ENCODE peak calls at places on chromosomes 5 and 9, in eight cellular contexts. O is neural crest cell, X is fibroblast of pulmonary artery, D is cardiac fibroblast, J is fibroblast of lung, A is bronchial epithelial cell, N is HFF-Myc, R is left ventricle myocardium inferior. H is an unnamed sample.

GRCh38 chr5:82521431-82522051 is 243.4 kb upstream of the RPS23 start:
- DNase-seq in N (no peak), D (no peak), O (no peak), R (no peak), A (no peak), X (no peak), J (peak), H (no peak)

GRCh38 chr9:74770508-74771261 is 117.0 kb downstream of the TRPM6 start:
- DNase-seq in D (peak), J (no peak), X (peak), R (no peak), N (no peak), O (peak), A (no peak), H (peak)

GRCh38 chr5:152505442-152506042 is 100.5 kb upstream of the NMUR2 start:
- DNase-seq in A (peak), J (peak), X (peak), N (peak), R (peak), O (peak), D (peak), H (peak)

GRCh38 chr9:79623799-79624721 is 52.3 kb downstream of the TLE4 start:
- DNase-seq in J (no peak), R (peak), D (peak), N (no peak), A (peak), X (peak), O (no peak), H (no peak)

GRCh38 chr9:71628247-71628646 is 140.1 kb downstream of the CEMIP2 start:
- DNase-seq in R (no peak), J (no peak), D (peak), N (no peak), X (peak), O (no peak), A (no peak), H (no peak)

GRCh38 chr9:113875917-113876805 is at the start of gene ZNF618:
- DNase-seq in R (peak), X (no peak), O (peak), N (no peak), J (no peak), D (peak), A (no peak), H (peak)

GRCh38 chr9:124256517-124257069 is 1.2 kb upstream of the NEK6 start:
- DNase-seq in N (no peak), D (peak), A (peak), J (peak), O (no peak), X (peak), R (no peak), H (no peak)

GRCh38 chr5:80662108-80662507 is 7.3 kb upstream of the DHFR start:
- DNase-seq in X (no peak), R (no peak), A (peak), N (no peak), J (no peak), O (no peak), D (peak), H (no peak)

GRCh38 chr5:179377421-179378115 is 32.3 kb upstream of the ADAMTS2 start:
- DNase-seq in A (no peak), N (no peak), X (no peak), R (no peak), J (no peak), D (no peak), O (no peak), H (no peak)

GRCh38 chr5:63121471-63121870 is 542.9 kb downstream of the LRRC70 start:
- DNase-seq in N (no peak), J (peak), D (no peak), O (no peak), A (no peak), X (no peak), R (no peak), H (no peak)

GRCh38 chr5:92678576-92679105 is 902.4 kb downstream of the NR2F1-AS1 start:
- DNase-seq in A (peak), N (no peak), X (peak), O (no peak), R (no peak), J (no peak), D (peak), H (no peak)

GRCh38 chr9:101312661-101313060 is 72.1 kb downstream of the BAAT start:
- DNase-seq in J (no peak), N (no peak), D (no peak), X (no peak), A (peak), O (no peak), R (no peak), H (no peak)

GRCh38 chr5:55234171-55234700 is 828 bp upstream of the CCNO start:
- DNase-seq in D (peak), N (no peak), O (peak), J (peak), A (peak), X (no peak), R (peak), H (peak)

GRCh38 chr5:505946-506555 is 18.2 kb downstream of the SLC9A3 start:
- DNase-seq in R (no peak), N (no peak), O (no peak), X (no peak), J (no peak), D (no peak), A (no peak), H (no peak)

GRCh38 chr9:136700959-136701664 is 11.3 kb upstream of the DIPK1B start:
- DNase-seq in J (no peak), X (no peak), N (no peak), D (no peak), R (no peak), O (no peak), A (no peak), H (no peak)

GRCh38 chr9:137967280-137967943 is 89.8 kb downstream of the CACNA1B start:
- DNase-seq in R (no peak), O (no peak), X (no peak), N (no peak), D (no peak), J (no peak), A (no peak), H (no peak)

GRCh38 chr9:138104251-138105122 is 226.9 kb downstream of the CACNA1B start:
- DNase-seq in D (no peak), A (no peak), O (no peak), J (no peak), X (no peak), R (no peak), N (no peak), H (no peak)

GRCh38 chr9:893843-894420 is 52.4 kb downstream of the DMRT1 start:
- DNase-seq in A (peak), J (peak), D (peak), N (peak), O (peak), X (peak), R (no peak), H (peak)

GRCh38 chr5:16037121-16037520 is 142.5 kb downstream of the MARCHF11 start:
- DNase-seq in O (no peak), X (no peak), N (no peak), R (no peak), J (no peak), D (no peak), A (no peak), H (no peak)

GRCh38 chr9:31677415-31677814 is 707.0 kb upstream of the ACO1 start:
- DNase-seq in J (no peak), X (no peak), O (no peak), R (no peak), A (peak), N (no peak), D (no peak), H (no peak)

GRCh38 chr9:79490657-79491250 is 81.0 kb upstream of the TLE4 start:
- DNase-seq in J (no peak), D (no peak), A (no peak), O (no peak), N (no peak), R (no peak), X (no peak), H (no peak)

GRCh38 chr9:35763181-35763580 is 9.1 kb upstream of the MSMP start:
- DNase-seq in O (no peak), A (no peak), J (no peak), X (no peak), N (no peak), D (no peak), R (no peak), H (no peak)

GRCh38 chr5:96661101-96661840 is 905 bp upstream of the CAST start:
- DNase-seq in R (no peak), D (peak), J (peak), X (peak), O (peak), N (no peak), A (peak), H (peak)

GRCh38 chr9:14173730-14174129 is 140.2 kb downstream of the NFIB start:
- DNase-seq in D (no peak), J (no peak), O (no peak), R (no peak), A (no peak), N (no peak), X (no peak), H (no peak)

GRCh38 chr9:16540996-16541668 is 329.3 kb downstream of the BNC2 start:
- DNase-seq in R (no peak), O (no peak), J (peak), N (no peak), D (peak), X (no peak), A (no peak), H (no peak)

GRCh38 chr9:121328876-121329681 is 41.0 kb downstream of the STOM start:
- DNase-seq in A (no peak), J (no peak), O (no peak), D (no peak), R (no peak), N (no peak), X (no peak), H (no peak)

GRCh38 chr5:149799119-149799623 is 69.1 kb downstream of the PPARGC1B start:
- DNase-seq in X (peak), D (peak), J (peak), R (peak), O (no peak), A (peak), N (peak), H (no peak)

GRCh38 chr9:115144706-115145105 is 26.7 kb upstream of the TNC start:
- DNase-seq in R (no peak), N (no peak), J (peak), X (no peak), O (no peak), A (no peak), D (no peak), H (no peak)

GRCh38 chr9:136399176-136400037 is 563 bp downstream of the SNAPC4 start:
- DNase-seq in D (peak), O (peak), R (no peak), J (no peak), N (no peak), X (peak), A (peak), H (peak)

GRCh38 chr5:166979576-166979975 is 1311.9 kb upstream of the WWC1 start:
- DNase-seq in D (no peak), O (no peak), N (no peak), X (no peak), R (no peak), J (no peak), A (no peak), H (no peak)
- TF ChIP-seq CTCF in D (no peak), O (no peak), N (no peak), X (no peak), R (no peak), J (no peak), A (no peak), H (no peak)

GRCh38 chr5:151052834-151053233 is 28.0 kb downstream of the TNIP1 start:
- DNase-seq in D (no peak), X (no peak), J (no peak), O (no peak), R (no peak), A (no peak), N (no peak), H (no peak)

GRCh38 chr5:151051931-151052608 is 28.8 kb downstream of the TNIP1 start:
- DNase-seq in O (no peak), R (no peak), N (no peak), D (no peak), X (no peak), A (no peak), J (no peak), H (no peak)

GRCh38 chr5:151047814-151048425 is 27.5 kb downstream of the GPX3 start:
- DNase-seq in O (no peak), A (peak), N (no peak), J (no peak), D (peak), R (no peak), X (no peak), H (peak)

GRCh38 chr5:151051066-151051930 is 29.5 kb downstream of the TNIP1 start:
- DNase-seq in R (peak), A (peak), O (peak), X (peak), D (peak), N (peak), J (peak), H (peak)

DNA sequence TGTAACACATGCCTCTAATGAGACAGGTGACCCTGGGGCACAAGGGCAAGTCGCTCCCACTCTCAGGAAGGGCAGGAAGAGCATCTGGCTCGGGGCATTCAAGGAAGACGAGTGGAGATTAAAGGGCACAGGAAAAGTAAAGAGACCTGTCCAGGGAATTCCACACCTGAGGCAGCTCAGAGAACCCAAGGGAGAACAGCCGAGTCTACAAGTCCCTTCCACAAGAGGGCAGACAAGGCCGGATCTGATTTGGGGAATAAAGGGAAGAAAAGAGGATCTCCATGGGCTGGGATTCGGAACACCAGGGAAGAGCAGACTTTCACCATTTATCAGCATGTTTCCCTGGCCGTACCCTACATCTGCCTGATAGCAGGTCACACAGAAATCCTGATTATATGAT is 28.1 kb downstream of the GPX3 start:
- DNase-seq in D (peak), R (no peak), A (no peak), X (no peak), O (no peak), J (no peak), N (no peak), H (no peak)
- TF ChIP-seq CTCF in D (peak), R (no peak), A (peak), X (peak), O (peak), J (peak), N (peak), H (no peak)

GRCh38 chr5:10201223-10201868 is 48.3 kb downstream of the ATPSCKMT start:
- DNase-seq in N (peak), O (peak), A (no peak), D (peak), R (no peak), J (no peak), X (peak), H (peak)
- TF ChIP-seq CTCF in N (peak), O (peak), A (peak), D (peak), R (peak), J (peak), X (peak), H (peak)

DNA sequence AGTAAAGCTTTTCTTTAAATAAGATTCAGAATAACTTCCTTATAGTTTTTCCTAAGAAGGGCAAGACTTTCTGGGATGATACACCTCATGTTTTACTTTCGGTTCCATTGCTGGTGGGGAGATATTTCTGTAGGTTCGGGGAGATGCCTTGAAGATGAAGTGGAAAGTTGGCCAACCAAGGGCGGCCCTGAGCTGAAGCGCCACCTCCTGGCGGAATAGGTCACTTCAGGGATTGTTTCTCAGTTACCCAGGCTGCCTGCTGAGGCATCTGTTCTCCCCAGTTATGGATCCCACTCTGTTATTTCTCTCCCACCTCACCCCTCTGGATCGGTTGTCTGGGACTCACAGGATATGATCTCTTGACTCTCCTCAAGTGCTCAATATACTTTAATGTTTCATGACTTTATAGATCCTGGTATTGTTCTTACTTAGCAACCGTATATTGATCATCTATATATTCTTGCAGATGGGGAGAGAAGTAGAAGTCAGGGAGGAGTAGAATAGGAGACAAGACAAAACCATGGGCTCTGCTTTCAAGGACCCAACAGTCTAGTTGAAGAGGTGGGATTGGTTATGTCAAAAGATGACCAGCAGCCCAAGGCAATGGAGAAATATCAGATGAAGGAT is 23.4 kb downstream of the MEGF10 start:
- DNase-seq in R (peak), D (peak), X (peak), J (peak), O (peak), N (no peak), A (peak), H (peak)
- TF ChIP-seq CTCF in R (peak), D (peak), X (peak), J (peak), O (peak), N (peak), A (peak), H (peak)

DNA sequence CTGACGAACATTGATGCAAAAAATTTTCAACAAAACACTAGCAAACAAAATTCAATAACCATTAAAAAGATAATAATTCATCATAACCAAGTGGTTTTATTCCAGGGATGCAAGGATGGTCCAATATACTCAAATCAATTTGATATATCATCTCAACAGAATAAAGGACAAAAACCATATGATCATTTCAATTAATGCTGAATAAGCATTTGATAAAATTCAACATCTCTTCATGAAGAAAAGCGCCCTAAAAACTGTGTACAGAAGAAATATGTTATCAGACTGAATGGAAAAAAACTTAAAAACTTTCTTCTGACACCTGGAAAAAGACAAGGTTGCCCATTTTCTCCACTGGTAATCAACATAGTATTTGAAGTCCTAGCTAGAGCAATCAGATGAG is 720.3 kb upstream of the RGMB start:
- DNase-seq in R (no peak), X (no peak), D (no peak), J (no peak), A (no peak), O (no peak), N (no peak), H (no peak)
- TF ChIP-seq CTCF in R (no peak), X (no peak), D (no peak), J (no peak), A (no peak), O (no peak), N (no peak), H (no peak)

DNA sequence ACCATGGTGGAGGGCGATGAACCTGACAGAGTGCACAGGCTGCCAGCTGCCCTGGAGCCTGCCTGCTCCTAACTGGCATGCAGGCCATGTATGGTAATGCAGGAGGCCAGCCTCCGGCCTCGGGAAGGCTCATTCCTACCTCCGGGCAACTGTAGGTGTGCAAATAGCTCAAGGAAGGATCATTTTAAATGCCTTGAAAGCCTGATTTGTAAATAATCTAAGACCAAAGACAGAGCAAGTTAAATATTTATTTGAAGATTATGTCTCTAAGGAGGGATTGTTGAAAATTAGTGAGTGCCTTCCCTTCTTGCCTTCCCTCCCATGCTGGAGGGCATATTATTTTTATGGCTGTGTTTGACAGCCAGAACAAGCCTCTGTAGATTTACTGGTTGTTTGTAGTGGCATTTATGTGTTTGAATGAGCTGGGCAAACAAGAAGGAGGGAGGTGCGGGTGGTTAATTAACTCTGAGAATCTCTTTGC is 285.7 kb upstream of the TUT7 start:
- DNase-seq in X (no peak), R (no peak), J (no peak), A (no peak), D (no peak), N (no peak), O (no peak), H (peak)
- TF ChIP-seq CTCF in X (peak), R (no peak), J (no peak), A (peak), D (peak), N (no peak), O (peak), H (no peak)